ENCODE peak calls at places on chromosomes 16 and 17, in six cellular contexts. One of them, this sample, is unnamed.

GRCh38 chr17:48567209-48567608 is 10.9 kb downstream of the HOXB4 start:
- DNase-seq in IMR-90: no peak
- DNase-seq in A549: no peak
- DNase-seq in K562: no peak
- DNase-seq in ovary: no peak
- DNase-seq in heart left ventricle: no peak
- DNase-seq in this sample: no peak

GRCh38 chr16:79434771-79435170 is 165.8 kb downstream of the MAF start:
- DNase-seq in A549: no peak
- DNase-seq in K562: no peak
- DNase-seq in ovary: no peak
- DNase-seq in IMR-90: no peak
- DNase-seq in heart left ventricle: no peak
- DNase-seq in this sample: no peak

GRCh38 chr17:19317359-19318095 is 45.0 kb downstream of the B9D1 start:
- DNase-seq in IMR-90: peak
- DNase-seq in ovary: peak
- DNase-seq in A549: no peak
- DNase-seq in heart left ventricle: peak
- DNase-seq in K562: peak
- DNase-seq in this sample: no peak

GRCh38 chr16:22050963-22051362 is 41.4 kb upstream of the VWA3A start:
- DNase-seq in ovary: no peak
- DNase-seq in K562: no peak
- DNase-seq in A549: no peak
- DNase-seq in heart left ventricle: no peak
- DNase-seq in IMR-90: no peak
- DNase-seq in this sample: no peak

GRCh38 chr16:49833796-49834195 is 22.1 kb downstream of the ZNF423 start:
- DNase-seq in ovary: peak
- DNase-seq in heart left ventricle: no peak
- DNase-seq in IMR-90: no peak
- DNase-seq in A549: no peak
- DNase-seq in K562: no peak
- DNase-seq in this sample: no peak

GRCh38 chr16:27943766-27944165 is 119.7 kb downstream of the GSG1L start:
- DNase-seq in A549: no peak
- DNase-seq in heart left ventricle: no peak
- DNase-seq in ovary: no peak
- DNase-seq in IMR-90: no peak
- DNase-seq in K562: no peak
- DNase-seq in this sample: no peak

GRCh38 chr16:15592324-15592723 is 50.6 kb downstream of the MARF1 start:
- DNase-seq in ovary: no peak
- DNase-seq in K562: no peak
- DNase-seq in IMR-90: no peak
- DNase-seq in A549: no peak
- DNase-seq in heart left ventricle: no peak
- DNase-seq in this sample: no peak

GRCh38 chr17:78412403-78412802 is 34.0 kb downstream of the PGS1 start:
- DNase-seq in heart left ventricle: no peak
- DNase-seq in ovary: no peak
- DNase-seq in A549: peak
- DNase-seq in IMR-90: peak
- DNase-seq in K562: peak
- DNase-seq in this sample: no peak

GRCh38 chr17:65455972-65456343 is 105.5 kb downstream of the AXIN2 start:
- DNase-seq in K562: no peak
- DNase-seq in heart left ventricle: peak
- DNase-seq in IMR-90: peak
- DNase-seq in ovary: peak
- DNase-seq in A549: no peak
- DNase-seq in this sample: no peak

GRCh38 chr17:7854851-7855642 is at the start of gene TMEM88:
- DNase-seq in K562: no peak
- DNase-seq in A549: no peak
- DNase-seq in IMR-90: no peak
- DNase-seq in heart left ventricle: no peak
- DNase-seq in ovary: peak
- DNase-seq in this sample: no peak

GRCh38 chr16:78930561-78930960 is 670.0 kb downstream of the MAF start:
- DNase-seq in K562: no peak
- DNase-seq in heart left ventricle: no peak
- DNase-seq in ovary: no peak
- DNase-seq in A549: no peak
- DNase-seq in IMR-90: no peak
- DNase-seq in this sample: no peak

GRCh38 chr16:27650073-27650701 is 100.2 kb downstream of the KATNIP start:
- DNase-seq in IMR-90: no peak
- DNase-seq in heart left ventricle: peak
- DNase-seq in A549: no peak
- DNase-seq in K562: no peak
- DNase-seq in ovary: no peak
- DNase-seq in this sample: no peak

GRCh38 chr17:34614698-34615097 is 35.3 kb downstream of the TMEM132E start:
- DNase-seq in IMR-90: no peak
- DNase-seq in K562: no peak
- DNase-seq in A549: no peak
- DNase-seq in heart left ventricle: no peak
- DNase-seq in ovary: no peak
- DNase-seq in this sample: no peak

GRCh38 chr17:42281571-42282096 is 5.4 kb upstream of the STAT5B start:
- DNase-seq in heart left ventricle: no peak
- DNase-seq in A549: no peak
- DNase-seq in IMR-90: no peak
- DNase-seq in K562: peak
- DNase-seq in ovary: peak
- DNase-seq in this sample: no peak

GRCh38 chr16:77700846-77701245 is 21.5 kb upstream of the NUDT7 start:
- DNase-seq in K562: no peak
- DNase-seq in A549: no peak
- DNase-seq in heart left ventricle: no peak
- DNase-seq in IMR-90: no peak
- DNase-seq in ovary: no peak
- DNase-seq in this sample: no peak

GRCh38 chr17:75411328-75412067 is 6.0 kb upstream of the GRB2 start:
- DNase-seq in K562: no peak
- DNase-seq in IMR-90: no peak
- DNase-seq in A549: no peak
- DNase-seq in heart left ventricle: no peak
- DNase-seq in ovary: no peak
- DNase-seq in this sample: no peak

GRCh38 chr17:73043686-73044581 is 48.6 kb downstream of the SLC39A11 start:
- DNase-seq in K562: no peak
- DNase-seq in heart left ventricle: no peak
- DNase-seq in ovary: no peak
- DNase-seq in IMR-90: peak
- DNase-seq in A549: no peak
- DNase-seq in this sample: no peak

GRCh38 chr16:3149630-3150345 is 15.0 kb downstream of the ZNF213 start:
- DNase-seq in IMR-90: peak
- DNase-seq in heart left ventricle: peak
- DNase-seq in ovary: peak
- DNase-seq in A549: peak
- DNase-seq in K562: peak
- DNase-seq in this sample: no peak

GRCh38 chr16:67517661-67518423 is 10.8 kb upstream of the RIPOR1 start:
- DNase-seq in A549: no peak
- DNase-seq in K562: no peak
- DNase-seq in ovary: no peak
- DNase-seq in heart left ventricle: no peak
- DNase-seq in IMR-90: no peak
- DNase-seq in this sample: no peak

GRCh38 chr17:3890082-3890892 is 2.6 kb downstream of the CAMKK1 start:
- DNase-seq in ovary: peak
- DNase-seq in A549: peak
- DNase-seq in heart left ventricle: peak
- DNase-seq in IMR-90: peak
- DNase-seq in K562: peak
- DNase-seq in this sample: peak

GRCh38 chr17:67520282-67520906 is 143.3 kb downstream of the PITPNC1 start:
- DNase-seq in A549: no peak
- DNase-seq in heart left ventricle: no peak
- DNase-seq in ovary: no peak
- DNase-seq in IMR-90: peak
- DNase-seq in K562: no peak
- DNase-seq in this sample: no peak

GRCh38 chr17:8300629-8301242 is 5.5 kb upstream of the SLC25A35 start:
- DNase-seq in A549: peak
- DNase-seq in K562: peak
- DNase-seq in ovary: peak
- DNase-seq in IMR-90: peak
- DNase-seq in heart left ventricle: peak
- DNase-seq in this sample: peak

GRCh38 chr16:1331712-1332617 is 1.5 kb upstream of the BAIAP3 start:
- DNase-seq in IMR-90: peak
- DNase-seq in K562: peak
- DNase-seq in ovary: peak
- DNase-seq in A549: peak
- DNase-seq in heart left ventricle: peak
- DNase-seq in this sample: peak

GRCh38 chr16:1334739-1335138 is 1.3 kb downstream of the BAIAP3 start:
- DNase-seq in ovary: no peak
- DNase-seq in heart left ventricle: no peak
- DNase-seq in K562: no peak
- DNase-seq in IMR-90: no peak
- DNase-seq in A549: no peak
- DNase-seq in this sample: no peak

GRCh38 chr16:1333854-1334719 is 642 bp downstream of the BAIAP3 start:
- DNase-seq in K562: no peak
- DNase-seq in ovary: no peak
- DNase-seq in A549: no peak
- DNase-seq in IMR-90: no peak
- DNase-seq in heart left ventricle: no peak
- DNase-seq in this sample: no peak

GRCh38 chr16:1332618-1333148 is 762 bp upstream of the BAIAP3 start:
- DNase-seq in K562: no peak
- DNase-seq in ovary: no peak
- DNase-seq in IMR-90: no peak
- DNase-seq in A549: no peak
- DNase-seq in heart left ventricle: no peak
- DNase-seq in this sample: no peak

DNA sequence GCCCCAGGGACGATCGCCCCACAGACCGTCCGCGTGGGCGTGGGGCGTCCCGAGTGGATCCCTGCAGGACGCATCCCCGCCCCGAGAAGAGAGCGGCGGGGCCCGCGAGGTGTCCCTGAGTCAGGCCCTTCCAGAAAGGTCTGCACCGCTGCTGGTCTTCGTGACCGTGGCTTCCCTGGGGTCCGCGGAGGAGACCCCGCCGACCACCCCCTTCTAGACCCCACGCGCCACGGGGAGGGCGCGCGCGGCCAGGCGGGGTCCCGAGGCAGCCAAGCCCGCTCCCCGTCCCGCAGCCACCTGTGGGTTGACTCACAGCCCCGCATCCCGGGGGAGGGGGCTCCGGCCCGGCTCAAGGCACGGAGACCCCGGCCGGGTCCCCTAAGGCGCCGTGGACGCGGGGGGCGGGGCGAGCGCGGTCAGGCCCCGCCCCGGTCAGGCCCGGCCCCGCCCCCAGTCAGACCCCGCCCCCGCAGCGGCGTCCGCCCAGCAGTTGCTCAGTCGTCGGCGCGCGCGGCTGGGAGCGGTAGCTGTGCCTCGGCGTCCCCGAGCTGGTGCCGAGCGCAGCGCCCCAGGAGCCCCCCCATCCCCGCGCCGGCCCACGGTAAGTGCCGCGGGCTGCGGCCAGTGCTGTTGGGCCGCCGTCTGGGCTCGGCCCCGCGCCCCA is at the start of gene BAIAP3:
- DNase-seq in heart left ventricle: no peak
- DNase-seq in IMR-90: no peak
- DNase-seq in A549: peak
- DNase-seq in K562: peak
- DNase-seq in ovary: no peak
- DNase-seq in this sample: no peak
- TF ChIP-seq POLR2A in heart left ventricle: no peak
- TF ChIP-seq POLR2A in IMR-90: peak
- TF ChIP-seq POLR2A in A549: peak
- TF ChIP-seq POLR2A in K562: no peak
- TF ChIP-seq POLR2A in ovary: no peak
- TF ChIP-seq POLR2A in this sample: peak

GRCh38 chr16:633336-634050 is 2.6 kb downstream of the METTL26 start:
- DNase-seq in heart left ventricle: no peak
- DNase-seq in K562: no peak
- DNase-seq in IMR-90: no peak
- DNase-seq in ovary: peak
- DNase-seq in A549: no peak
- DNase-seq in this sample: no peak
- TF ChIP-seq POLR2A in heart left ventricle: no peak
- TF ChIP-seq POLR2A in K562: no peak
- TF ChIP-seq POLR2A in IMR-90: no peak
- TF ChIP-seq POLR2A in ovary: no peak
- TF ChIP-seq POLR2A in A549: no peak
- TF ChIP-seq POLR2A in this sample: no peak

GRCh38 chr16:46732561-46732960 is 15.6 kb downstream of the MYLK3 start:
- DNase-seq in heart left ventricle: no peak
- DNase-seq in IMR-90: no peak
- DNase-seq in A549: no peak
- DNase-seq in K562: no peak
- DNase-seq in ovary: no peak
- DNase-seq in this sample: no peak

GRCh38 chr16:46737621-46738214 is 10.4 kb downstream of the MYLK3 start:
- DNase-seq in heart left ventricle: no peak
- DNase-seq in IMR-90: no peak
- DNase-seq in ovary: no peak
- DNase-seq in K562: no peak
- DNase-seq in A549: no peak
- DNase-seq in this sample: no peak

GRCh38 chr16:46733319-46733830 is 14.8 kb downstream of the MYLK3 start:
- DNase-seq in A549: no peak
- DNase-seq in ovary: no peak
- DNase-seq in IMR-90: no peak
- DNase-seq in K562: no peak
- DNase-seq in heart left ventricle: peak
- DNase-seq in this sample: no peak

GRCh38 chr16:46739934-46740333 is 8.2 kb downstream of the MYLK3 start:
- DNase-seq in ovary: no peak
- DNase-seq in K562: peak
- DNase-seq in A549: no peak
- DNase-seq in IMR-90: no peak
- DNase-seq in heart left ventricle: no peak
- DNase-seq in this sample: no peak

DNA sequence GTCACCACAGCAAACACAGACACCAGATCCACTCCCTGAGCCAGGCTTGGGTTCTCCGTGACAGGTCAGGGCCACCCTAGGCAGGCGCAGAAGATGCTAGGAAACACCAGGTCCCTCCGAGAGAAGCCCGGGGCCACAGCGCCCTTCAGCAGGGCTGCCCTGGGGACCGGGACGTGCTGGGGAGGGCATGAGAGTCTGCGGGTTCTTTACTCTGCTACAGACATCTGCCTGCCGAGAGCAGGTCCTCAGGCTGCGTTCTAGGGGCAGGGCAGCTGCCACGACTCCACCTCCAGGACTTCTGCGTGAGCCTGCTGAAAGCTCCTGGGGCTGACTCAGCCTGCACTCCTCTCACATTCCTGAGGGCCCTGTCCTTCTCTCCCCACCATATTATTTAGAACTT is 11.4 kb downstream of the MYLK3 start:
- DNase-seq in ovary: no peak
- DNase-seq in heart left ventricle: no peak
- DNase-seq in A549: no peak
- DNase-seq in K562: no peak
- DNase-seq in IMR-90: no peak
- DNase-seq in this sample: no peak
- TF ChIP-seq POLR2A in ovary: no peak
- TF ChIP-seq POLR2A in heart left ventricle: no peak
- TF ChIP-seq POLR2A in A549: no peak
- TF ChIP-seq POLR2A in K562: no peak
- TF ChIP-seq POLR2A in IMR-90: no peak
- TF ChIP-seq POLR2A in this sample: no peak

GRCh38 chr17:57876023-57876865 is 26.4 kb upstream of the MRPS23 start:
- DNase-seq in heart left ventricle: no peak
- DNase-seq in K562: no peak
- DNase-seq in IMR-90: peak
- DNase-seq in ovary: no peak
- DNase-seq in A549: no peak
- DNase-seq in this sample: no peak
- TF ChIP-seq POLR2A in heart left ventricle: no peak
- TF ChIP-seq POLR2A in K562: no peak
- TF ChIP-seq POLR2A in IMR-90: no peak
- TF ChIP-seq POLR2A in ovary: no peak
- TF ChIP-seq POLR2A in A549: no peak
- TF ChIP-seq POLR2A in this sample: no peak

This sample was measured in H54.